ENCODE peak calls at places on chromosomes 13 and 19, in six cellular contexts. B is fibroblast of mammary gland; Q is mucosa of descending colon; Y is neuronal stem cell; M is effector memory CD4-positive, alpha-beta T cell; F is uterus. R is an unnamed sample.

GRCh38 chr19:23561341-23561740 is 125.7 kb downstream of the ZNF675 start:
- DNase-seq in B (no peak), Q (no peak), Y (no peak), M (no peak), F (no peak), R (no peak)

GRCh38 chr13:110244096-110244830 is 62.7 kb downstream of the COL4A1 start:
- DNase-seq in B (peak), Q (no peak), Y (no peak), M (no peak), F (peak), R (peak)

GRCh38 chr13:112854321-112854720 is 114.7 kb upstream of the MCF2L start:
- DNase-seq in B (no peak), Q (no peak), Y (no peak), M (no peak), F (no peak), R (no peak)

GRCh38 chr13:40933508-40933907 is 85.6 kb downstream of the ELF1 start:
- DNase-seq in B (no peak), Q (no peak), Y (no peak), M (no peak), F (no peak), R (no peak)

GRCh38 chr13:97319088-97319487 is 97.0 kb downstream of the MBNL2 start:
- DNase-seq in B (no peak), Q (no peak), Y (no peak), M (no peak), F (no peak), R (no peak)

GRCh38 chr19:8387688-8388611 is 2.2 kb upstream of the RAB11B start:
- DNase-seq in B (no peak), Q (no peak), Y (no peak), M (no peak), F (no peak), R (no peak)

GRCh38 chr13:110116072-110116487 is 190.9 kb downstream of the COL4A1 start:
- DNase-seq in B (peak), Q (peak), Y (peak), M (peak), F (peak), R (peak)

GRCh38 chr19:33133438-33134031 is 1.6 kb downstream of the WDR88 start:
- DNase-seq in B (peak), Q (no peak), Y (no peak), M (no peak), F (no peak), R (peak)

GRCh38 chr13:60347174-60347573 is 49.8 kb upstream of the TDRD3 start:
- DNase-seq in B (no peak), Q (no peak), Y (no peak), M (no peak), F (no peak), R (no peak)

GRCh38 chr19:4444765-4445741 is 12.5 kb downstream of the UBXN6 start:
- DNase-seq in B (peak), Q (no peak), Y (no peak), M (no peak), F (no peak), R (no peak)

GRCh38 chr13:112172641-112173171 is 105.8 kb downstream of the SOX1 start:
- DNase-seq in B (no peak), Q (no peak), Y (no peak), M (no peak), F (no peak), R (no peak)

GRCh38 chr19:42367929-42368328 is 22.2 kb downstream of the CNFN start:
- DNase-seq in B (no peak), Q (no peak), Y (no peak), M (no peak), F (no peak), R (no peak)

GRCh38 chr13:46666727-46667456 is 113.9 kb downstream of the LRCH1 start:
- DNase-seq in B (no peak), Q (no peak), Y (no peak), M (no peak), F (no peak), R (no peak)

GRCh38 chr19:33472696-33473624 is 48.6 kb downstream of the PEPD start:
- DNase-seq in B (peak), Q (no peak), Y (no peak), M (no peak), F (no peak), R (peak)

GRCh38 chr19:52957591-52957990 is 5.1 kb downstream of the ZNF816 start:
- DNase-seq in B (no peak), Q (no peak), Y (no peak), M (no peak), F (no peak), R (no peak)

GRCh38 chr19:16342002-16342715 is 17.5 kb downstream of the KLF2 start:
- DNase-seq in B (no peak), Q (no peak), Y (no peak), M (no peak), F (no peak), R (peak)

GRCh38 chr19:7072541-7072940 is 3.0 kb downstream of the ZNF557 start:
- DNase-seq in B (no peak), Q (no peak), Y (no peak), M (no peak), F (no peak), R (no peak)

GRCh38 chr19:7069042-7069903 is at the start of gene ZNF557:
- DNase-seq in B (peak), Q (peak), Y (peak), M (peak), F (peak), R (peak)

GRCh38 chr19:7069904-7070226 is 362 bp downstream of the ZNF557 start:
- DNase-seq in B (no peak), Q (no peak), Y (peak), M (no peak), F (no peak), R (no peak)

GRCh38 chr19:7067716-7068115 is 1.8 kb upstream of the ZNF557 start:
- DNase-seq in B (no peak), Q (no peak), Y (no peak), M (no peak), F (no peak), R (peak)

GRCh38 chr19:7068599-7068998 is 904 bp upstream of the ZNF557 start:
- DNase-seq in B (no peak), Q (peak), Y (no peak), M (no peak), F (no peak), R (no peak)
- H3K4me3 ChIP-seq in B (no peak), Q (no peak), Y (peak), M (no peak), F (peak), R (no peak)

GRCh38 chr19:1277061-1277460 is 1.7 kb downstream of the FAM174C start:
- DNase-seq in B (no peak), Q (no peak), Y (no peak), M (no peak), F (no peak), R (no peak)
- H3K4me3 ChIP-seq in B (no peak), Q (no peak), Y (no peak), M (no peak), F (no peak), R (no peak)

GRCh38 chr13:99702687-99703319 is 201.5 kb downstream of the TM9SF2 start:
- DNase-seq in B (no peak), Q (no peak), Y (no peak), M (no peak), F (no peak), R (no peak)
- H3K4me3 ChIP-seq in B (no peak), Q (no peak), Y (no peak), M (no peak), F (no peak), R (no peak)

DNA sequence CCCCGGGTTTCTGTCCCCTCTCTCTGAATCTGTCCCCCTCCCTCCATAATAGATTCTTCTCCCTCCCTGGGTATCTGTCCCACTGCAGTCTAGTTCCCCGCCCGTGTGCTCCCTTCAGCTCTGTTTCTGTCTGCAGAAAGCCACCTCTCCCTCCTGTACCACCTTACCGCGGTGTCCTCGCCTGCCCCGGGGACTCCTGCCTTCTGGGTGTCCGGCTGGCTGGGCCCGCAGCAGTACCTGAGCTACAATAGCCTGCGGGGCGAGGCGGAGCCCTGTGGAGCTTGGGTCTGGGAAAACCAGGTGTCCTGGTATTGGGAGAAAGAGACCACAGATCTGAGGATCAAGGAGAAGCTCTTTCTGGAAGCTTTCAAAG is 1.3 kb downstream of the FCGRT start:
- DNase-seq in B (no peak), Q (no peak), Y (no peak), M (no peak), F (no peak), R (no peak)
- H3K4me3 ChIP-seq in B (no peak), Q (peak), Y (peak), M (peak), F (peak), R (peak)

GRCh38 chr19:55855160-55855559 is 18.8 kb downstream of the NLRP4 start:
- DNase-seq in B (no peak), Q (no peak), Y (no peak), M (no peak), F (no peak), R (no peak)
- H3K4me3 ChIP-seq in B (no peak), Q (no peak), Y (no peak), M (no peak), F (no peak), R (no peak)

GRCh38 chr19:45779231-45780145 is 2.8 kb downstream of the DMPK start:
- DNase-seq in B (peak), Q (peak), Y (peak), M (peak), F (peak), R (peak)
- H3K4me3 ChIP-seq in B (no peak), Q (no peak), Y (peak), M (peak), F (peak), R (peak)

DNA sequence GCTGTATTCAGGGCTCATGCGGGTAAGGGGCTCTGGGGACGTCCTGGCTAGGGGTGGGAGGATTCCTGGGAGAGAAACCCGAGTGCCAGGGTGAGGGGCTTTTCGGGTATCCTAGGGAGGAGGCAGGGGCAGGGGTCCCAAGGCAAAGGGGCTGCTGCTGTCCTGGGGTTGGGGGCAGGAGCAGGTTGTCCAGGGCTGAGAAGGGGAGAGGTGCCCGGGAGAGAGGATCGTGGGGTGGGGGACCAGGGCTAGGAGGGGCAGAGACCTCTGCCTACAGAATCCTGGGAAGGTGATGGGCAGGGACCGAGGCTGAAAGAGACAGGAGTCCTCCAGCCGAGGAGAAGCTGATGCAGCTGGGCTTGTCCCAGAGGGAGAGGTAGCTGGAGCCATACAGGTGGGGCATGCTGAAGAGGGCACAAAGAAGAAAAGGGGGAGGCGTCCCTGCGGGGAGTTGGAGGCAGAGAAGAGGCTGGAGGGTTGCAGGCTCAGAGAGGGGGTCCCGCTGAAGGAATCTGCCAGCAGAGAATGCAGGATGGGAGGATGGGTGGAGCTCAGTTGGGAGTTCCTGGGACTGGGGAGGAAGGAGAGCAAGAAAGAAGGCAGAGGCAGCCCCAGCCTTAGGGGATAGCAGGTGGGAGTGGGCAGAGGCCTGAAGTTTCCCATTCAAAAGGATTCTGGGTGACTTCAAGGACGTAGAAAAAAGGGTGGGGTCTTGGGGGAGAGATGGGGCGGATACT is 569 bp downstream of the CYP2S1 start:
- DNase-seq in B (no peak), Q (peak), Y (no peak), M (no peak), F (no peak), R (no peak)
- H3K4me3 ChIP-seq in B (no peak), Q (peak), Y (peak), M (peak), F (no peak), R (peak)

GRCh38 chr19:17974551-17974950 is 7.6 kb downstream of the KCNN1 start:
- DNase-seq in B (no peak), Q (no peak), Y (no peak), M (no peak), F (no peak), R (no peak)
- H3K4me3 ChIP-seq in B (no peak), Q (no peak), Y (no peak), M (no peak), F (no peak), R (no peak)

R was measured in fibroblast of the aortic adventitia.